ENCODE peak calls at places on chromosome 3, in eight cellular contexts. Q is GM12865, W is kidney, X is AG04450, A is AG10803, G is fibroblast of pulmonary artery, H is colonic mucosa, I is coronary artery. D is an unnamed sample.
A peak's percentile ranks its signal among the peaks of the same experiment; 100 is the strongest.

GRCh38 chr3:188061133-188061532 is 92.8 kb upstream of the LPP start:
- DNase-seq in Q (peak; percentile 15), W (no peak), X (no peak), A (peak; percentile 59), G (peak; percentile 37), H (no peak), I (no peak), D (peak; percentile 48)

GRCh38 chr3:9125278-9125951 is 124.0 kb downstream of the SRGAP3 start:
- DNase-seq in Q (no peak), W (no peak), X (no peak), A (no peak), G (no peak), H (no peak), I (no peak), D (no peak)

GRCh38 chr3:169759256-169759655 is 5.6 kb downstream of the TERC start:
- DNase-seq in Q (peak; percentile 46), W (no peak), X (no peak), A (peak; percentile 38), G (peak; percentile 53), H (no peak), I (no peak), D (peak; percentile 30)

GRCh38 chr3:45931476-45931875 is 11.8 kb upstream of the CXCR6 start:
- DNase-seq in Q (no peak), W (no peak), X (no peak), A (no peak), G (no peak), H (no peak), I (no peak), D (no peak)

GRCh38 chr3:171021377-171021776 is 5.1 kb downstream of the SLC2A2 start:
- DNase-seq in Q (no peak), W (no peak), X (no peak), A (no peak), G (no peak), H (no peak), I (no peak), D (no peak)

GRCh38 chr3:104005815-104006214 is 1360.9 kb upstream of the ALCAM start:
- DNase-seq in Q (no peak), W (no peak), X (no peak), A (no peak), G (no peak), H (no peak), I (no peak), D (no peak)

GRCh38 chr3:71504250-71505036 is 79.1 kb downstream of the FOXP1 start:
- DNase-seq in Q (no peak), W (no peak), X (peak; percentile 64), A (peak; percentile 91), G (peak; percentile 88), H (no peak), I (no peak), D (peak; percentile 97)

GRCh38 chr3:95184038-95184437 is 1121.2 kb downstream of the NSUN3 start:
- DNase-seq in Q (no peak), W (peak; percentile 52), X (no peak), A (no peak), G (no peak), H (no peak), I (no peak), D (no peak)

GRCh38 chr3:49916686-49917085 is 12.9 kb downstream of the MON1A start:
- DNase-seq in Q (no peak), W (no peak), X (no peak), A (peak; percentile 83), G (peak; percentile 30), H (no peak), I (no peak), D (peak; percentile 52)

GRCh38 chr3:66795365-66795764 is 202.7 kb upstream of the KBTBD8 start:
- DNase-seq in Q (no peak), W (no peak), X (peak; percentile 74), A (peak; percentile 67), G (no peak), H (no peak), I (no peak), D (peak; percentile 77)

GRCh38 chr3:114624047-114624445 is 330.2 kb downstream of the TIGIT start:
- DNase-seq in Q (no peak), W (peak; percentile 66), X (peak; percentile 41), A (peak; percentile 69), G (peak; percentile 67), H (peak; percentile 24), I (peak; percentile 73), D (peak; percentile 71)

GRCh38 chr3:136954980-136955780 is 2.6 kb upstream of the IL20RB start:
- DNase-seq in Q (no peak), W (no peak), X (no peak), A (peak; percentile 29), G (no peak), H (no peak), I (no peak), D (no peak)

GRCh38 chr3:127408022-127408683 is 120.3 kb upstream of the PRR20G start:
- DNase-seq in Q (no peak), W (no peak), X (no peak), A (no peak), G (no peak), H (peak; percentile 9), I (no peak), D (no peak)

GRCh38 chr3:139472380-139473010 is 3.8 kb downstream of the RBP2 start:
- DNase-seq in Q (no peak), W (no peak), X (no peak), A (no peak), G (no peak), H (no peak), I (no peak), D (no peak)

GRCh38 chr3:42369832-42370231 is 40.6 kb downstream of the LYZL4 start:
- DNase-seq in Q (no peak), W (no peak), X (no peak), A (no peak), G (no peak), H (no peak), I (no peak), D (no peak)

DNA sequence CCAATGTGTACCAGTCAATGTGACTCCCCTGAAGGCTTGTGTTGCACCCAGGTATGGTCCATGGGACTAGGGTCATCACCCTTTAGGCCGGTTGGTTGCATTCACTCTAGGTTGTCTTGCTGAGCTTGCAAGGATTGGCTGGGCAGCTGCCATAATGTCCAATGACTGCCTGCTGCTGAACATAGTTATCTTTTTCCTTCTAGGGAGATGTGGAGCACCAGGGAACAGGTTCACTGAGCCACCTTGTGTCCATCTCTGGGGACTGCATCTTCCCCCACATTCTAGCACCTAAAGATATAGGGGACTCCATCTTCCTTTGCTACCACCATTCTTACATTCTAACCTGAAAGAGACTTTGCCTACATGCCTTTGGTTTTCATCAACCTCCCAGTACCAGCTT is 580.4 kb upstream of the TBL1XR1 start:
- DNase-seq in Q (peak; percentile 76), W (no peak), X (no peak), A (peak; percentile 26), G (peak; percentile 55), H (peak; percentile 72), I (no peak), D (peak; percentile 46)
- TF ChIP-seq CTCF in Q (peak; percentile 80), W (peak; percentile 60), X (peak; percentile 63), A (peak; percentile 53), G (peak; percentile 59), H (peak; percentile 55), I (no peak), D (peak; percentile 62)

GRCh38 chr3:48634661-48635221 is 520 bp downstream of the SLC26A6 start:
- DNase-seq in Q (peak; percentile 66), W (peak; percentile 80), X (no peak), A (peak; percentile 48), G (peak; percentile 61), H (peak; percentile 82), I (no peak), D (peak; percentile 65)
- H3K4me3 ChIP-seq in Q (peak overlapping the region; percentile 93), W (peak overlapping the region; percentile 72), X (peak overlapping the region; percentile 86), A (peak overlapping the region; percentile 84), G (peak overlapping the region; percentile 88), H (peak overlapping the region; percentile 87), I (peak overlapping the region; percentile 100), D (peak overlapping the region; percentile 97)

DNA sequence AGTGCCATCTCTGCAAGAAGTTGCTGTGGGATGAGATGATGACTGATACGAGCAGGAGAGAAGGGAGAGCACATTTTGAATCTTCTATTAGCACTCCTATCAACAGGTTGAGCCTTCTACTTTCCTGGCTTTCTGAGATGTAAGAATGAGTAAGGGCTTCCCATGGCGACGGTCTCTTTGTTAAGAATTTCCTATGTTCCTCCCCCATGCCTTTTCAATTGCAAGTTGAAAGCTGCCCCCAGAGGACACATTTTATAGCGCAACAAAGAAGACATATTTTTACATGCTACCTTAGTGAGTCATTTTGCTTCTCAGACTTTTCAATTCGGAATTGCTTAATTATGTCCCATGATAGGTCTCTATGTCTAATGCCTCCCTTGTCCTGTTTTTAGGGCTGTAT is 71.3 kb upstream of the LRTM1 start:
- DNase-seq in Q (no peak), W (no peak), X (peak; percentile 46), A (peak; percentile 86), G (peak; percentile 95), H (no peak), I (no peak), D (peak; percentile 96)
- TF ChIP-seq CTCF in Q (peak; percentile 1), W (no peak), X (peak; percentile 60), A (peak; percentile 49), G (peak; percentile 66), H (no peak), I (no peak), D (peak; percentile 56)

GRCh38 chr3:73384091-73384906 is 240.4 kb downstream of the PDZRN3 start:
- DNase-seq in Q (no peak), W (peak; percentile 59), X (no peak), A (no peak), G (no peak), H (no peak), I (no peak), D (no peak)
- H3K4me3 ChIP-seq in Q (no peak overlapping the region), W (no peak overlapping the region), X (no peak overlapping the region), A (no peak overlapping the region), G (no peak overlapping the region), H (no peak overlapping the region), I (no peak overlapping the region), D (no peak overlapping the region)

GRCh38 chr3:159804726-159805410 is 183.8 kb upstream of the IL12A start:
- DNase-seq in Q (peak; percentile 76), W (peak; percentile 59), X (peak; percentile 74), A (peak; percentile 86), G (peak; percentile 94), H (peak; percentile 80), I (peak; percentile 79), D (peak; percentile 94)

GRCh38 chr3:159806412-159806811 is 182.2 kb upstream of the IL12A start:
- DNase-seq in Q (no peak), W (peak; percentile 67), X (no peak), A (peak; percentile 60), G (no peak), H (no peak), I (no peak), D (no peak)

GRCh38 chr3:159807137-159808028 is 181.3 kb upstream of the IL12A start:
- DNase-seq in Q (no peak), W (no peak), X (no peak), A (no peak), G (no peak), H (no peak), I (no peak), D (no peak)

GRCh38 chr3:159803444-159803843 is 185.2 kb upstream of the IL12A start:
- DNase-seq in Q (no peak), W (no peak), X (no peak), A (no peak), G (no peak), H (no peak), I (no peak), D (no peak)

DNA sequence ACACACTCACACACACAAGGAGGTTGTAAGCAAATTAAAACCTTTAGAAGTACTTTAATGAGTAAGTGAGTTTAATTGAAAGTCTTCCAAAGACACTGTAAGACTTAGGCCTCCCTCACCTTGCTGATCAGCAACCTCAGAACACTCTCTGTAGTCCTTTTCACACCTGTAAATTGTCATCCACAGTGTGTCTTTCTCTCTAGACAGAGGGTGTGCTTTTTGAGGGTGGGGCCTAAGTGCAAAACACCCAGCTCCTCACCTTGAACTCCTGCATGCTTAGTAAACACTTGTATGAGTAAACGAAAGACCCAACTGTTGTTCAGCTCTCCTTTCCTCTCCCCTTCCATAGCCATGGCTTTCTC is 183.2 kb upstream of the IL12A start:
- DNase-seq in Q (no peak), W (no peak), X (no peak), A (no peak), G (no peak), H (no peak), I (no peak), D (no peak)
- TF ChIP-seq CTCF in Q (no peak), W (no peak), X (no peak), A (no peak), G (no peak), H (no peak), I (no peak), D (no peak)

D was measured in cardiac fibroblast.